ENCODE peak calls at places on chromosome 15, in seven cellular contexts. E is PC-3; P is HTR-8/SVneo; C is lower lobe of right lung; I is CD8-positive, alpha-beta T cell; X is nucleus accumbens; Z is midbrain. S is an unnamed sample.

GRCh38 chr15:35362195-35362829 is 183.7 kb downstream of the DPH6 start:
- DNase-seq in Z (no peak), E (no peak), C (no peak), P (no peak), X (no peak), I (no peak), S (no peak)

GRCh38 chr15:64634020-64634419 is 141.4 kb downstream of the RBPMS2 start:
- DNase-seq in Z (no peak), P (no peak), E (no peak), C (no peak), I (peak; percentile 36), X (no peak), S (peak; percentile 14)

GRCh38 chr15:25684521-25685215 is 178.5 kb downstream of the ATP10A start:
- DNase-seq in I (no peak), P (no peak), E (peak; percentile 63), X (peak; percentile 21), C (no peak), Z (no peak), S (no peak)

GRCh38 chr15:33126559-33127290 is 67.8 kb downstream of the FMN1 start:
- DNase-seq in E (peak; percentile 98), I (peak; percentile 56), C (peak; percentile 70), Z (peak; percentile 21), X (peak; percentile 2), P (peak; percentile 72), S (no peak)

GRCh38 chr15:79431636-79432344 is at the start of gene MINAR1:
- DNase-seq in P (peak; percentile 11), C (no peak), X (no peak), E (peak; percentile 23), Z (no peak), I (no peak), S (no peak)

GRCh38 chr15:91849749-91850161 is 3.8 kb upstream of the SLCO3A1 start:
- DNase-seq in E (peak; percentile 64), X (no peak), C (no peak), Z (peak; percentile 21), P (peak; percentile 22), I (no peak), S (no peak)

GRCh38 chr15:81029416-81030367 is 29.0 kb downstream of the TLNRD1 start:
- DNase-seq in P (no peak), X (no peak), C (no peak), E (peak; percentile 52), I (no peak), Z (no peak), S (no peak)

GRCh38 chr15:101167791-101168462 is 83.9 kb downstream of the CHSY1 start:
- DNase-seq in E (peak; percentile 93), P (peak; percentile 80), C (peak; percentile 73), I (peak; percentile 68), X (no peak), Z (peak; percentile 21), S (peak; percentile 16)

GRCh38 chr15:66803182-66803729 is 101.2 kb downstream of the SMAD6 start:
- DNase-seq in C (peak; percentile 93), I (no peak), P (peak; percentile 95), X (no peak), E (peak; percentile 97), Z (no peak), S (no peak)

GRCh38 chr15:75104804-75105557 is 81.6 kb downstream of the PPCDC start:
- DNase-seq in X (no peak), E (peak; percentile 99), Z (peak; percentile 15), P (peak; percentile 86), C (no peak), I (no peak), S (no peak)

GRCh38 chr15:41987246-41987924 is 15.0 kb upstream of the EHD4 start:
- DNase-seq in Z (no peak), C (no peak), X (no peak), I (no peak), E (no peak), P (no peak), S (no peak)

GRCh38 chr15:74776851-74777768 is 4.8 kb upstream of the CSK start:
- DNase-seq in X (no peak), P (no peak), Z (peak; percentile 21), C (no peak), E (no peak), I (peak; percentile 70), S (peak; percentile 45)

GRCh38 chr15:90143176-90143655 is 40.9 kb upstream of the IDH2 start:
- DNase-seq in X (no peak), Z (peak; percentile 62), E (peak; percentile 79), P (peak; percentile 77), I (peak; percentile 60), C (peak; percentile 82), S (peak; percentile 38)

GRCh38 chr15:77541421-77542181 is 91.1 kb downstream of the LINGO1 start:
- DNase-seq in P (no peak), C (peak; percentile 67), Z (peak; percentile 71), I (no peak), X (peak; percentile 49), E (no peak), S (no peak)

GRCh38 chr15:31128919-31129768 is 27.6 kb upstream of the TRPM1 start:
- DNase-seq in C (peak; percentile 83), E (peak; percentile 58), I (peak; percentile 68), X (peak; percentile 74), P (peak; percentile 60), Z (peak; percentile 59), S (peak; percentile 27)

GRCh38 chr15:76309561-76310330 is 1.5 kb downstream of the ETFA start:
- DNase-seq in C (no peak), E (peak; percentile 61), X (no peak), Z (no peak), I (no peak), P (no peak), S (no peak)

GRCh38 chr15:57158589-57158988 is 217.7 kb upstream of the CGNL1 start:
- DNase-seq in C (no peak), P (no peak), X (peak; percentile 35), E (peak; percentile 61), I (no peak), Z (peak; percentile 36), S (no peak)

GRCh38 chr15:41079717-41080116 is 36.4 kb downstream of the INO80 start:
- DNase-seq in C (no peak), I (no peak), E (no peak), P (no peak), X (no peak), Z (no peak), S (no peak)

GRCh38 chr15:88066758-88067157 is 189.8 kb downstream of the NTRK3 start:
- DNase-seq in C (no peak), P (no peak), E (no peak), I (no peak), X (no peak), Z (no peak), S (no peak)

GRCh38 chr15:90946538-90946937 is 8.1 kb upstream of the RCCD1 start:
- DNase-seq in I (no peak), Z (no peak), E (no peak), P (no peak), C (no peak), X (no peak), S (no peak)

GRCh38 chr15:69919816-69920215 is 177.9 kb downstream of the TLE3 start:
- DNase-seq in X (no peak), P (no peak), C (no peak), E (no peak), I (no peak), Z (peak; percentile 33), S (no peak)

GRCh38 chr15:70539912-70540520 is 223.3 kb downstream of the UACA start:
- DNase-seq in E (no peak), I (no peak), Z (no peak), P (no peak), X (no peak), C (no peak), S (no peak)

GRCh38 chr15:78065284-78065872 is 12.1 kb downstream of the TBC1D2B start:
- DNase-seq in I (no peak), X (no peak), Z (peak; percentile 66), E (peak; percentile 20), C (peak; percentile 72), P (peak; percentile 84), S (no peak)

GRCh38 chr15:39191871-39192281 is 389.0 kb upstream of the THBS1 start:
- DNase-seq in P (peak; percentile 34), Z (no peak), E (peak; percentile 88), I (no peak), X (no peak), C (no peak), S (no peak)

GRCh38 chr15:80059786-80060489 is 462 bp downstream of the ZFAND6 start:
- DNase-seq in Z (peak; percentile 90), P (peak; percentile 53), X (peak; percentile 83), C (peak; percentile 74), E (peak; percentile 51), I (peak; percentile 67), S (no peak)

GRCh38 chr15:62248277-62248974 is 83.3 kb upstream of the C2CD4B start:
- DNase-seq in P (no peak), Z (no peak), I (no peak), C (no peak), X (no peak), E (peak; percentile 29), S (no peak)

GRCh38 chr15:55267401-55268053 is 22.1 kb downstream of the RAB27A start:
- DNase-seq in I (peak; percentile 89), Z (no peak), C (peak; percentile 79), X (no peak), P (no peak), E (no peak), S (peak; percentile 73)

GRCh38 chr15:71107501-71107815 is 7.8 kb upstream of the THSD4 start:
- DNase-seq in X (no peak), I (no peak), Z (no peak), E (no peak), P (no peak), C (no peak), S (no peak)

GRCh38 chr15:79436037-79436780 is 4.1 kb downstream of the MINAR1 start:
- DNase-seq in E (no peak), Z (no peak), I (no peak), X (no peak), C (no peak), P (no peak), S (no peak)

GRCh38 chr15:85778107-85778776 is 16.5 kb downstream of the KLHL25 start:
- DNase-seq in Z (no peak), X (no peak), E (no peak), C (no peak), P (no peak), I (no peak), S (no peak)

S was measured in effector memory CD4-positive, alpha-beta T cell.